ENCODE peak calls at places on chromosomes 7 and 10, in four cellular contexts. One of them, this sample, is unnamed.

GRCh38 chr7:11831383-11831726 is 643 bp downstream of the THSD7A start:
- DNase-seq in K562: no peak
- DNase-seq in HepG2: no peak
- DNase-seq in GM12878: no peak
- DNase-seq in this sample: no peak

GRCh38 chr10:7134448-7134847 is 276.4 kb downstream of the SFMBT2 start:
- DNase-seq in K562: no peak
- DNase-seq in HepG2: no peak
- DNase-seq in GM12878: no peak
- DNase-seq in this sample: no peak

GRCh38 chr10:22501863-22502262 is 156.6 kb downstream of the SPAG6 start:
- DNase-seq in K562: no peak
- DNase-seq in GM12878: no peak
- DNase-seq in HepG2: no peak
- DNase-seq in this sample: no peak

GRCh38 chr7:72152171-72153131 is 259.7 kb downstream of the CALN1 start:
- DNase-seq in HepG2: peak
- DNase-seq in K562: no peak
- DNase-seq in GM12878: no peak
- DNase-seq in this sample: no peak

GRCh38 chr7:16615234-16615633 is 30.3 kb downstream of the ANKMY2 start:
- DNase-seq in K562: no peak
- DNase-seq in GM12878: no peak
- DNase-seq in HepG2: no peak
- DNase-seq in this sample: no peak

GRCh38 chr10:26157734-26158133 is 58.8 kb upstream of the GAD2 start:
- DNase-seq in HepG2: no peak
- DNase-seq in K562: no peak
- DNase-seq in GM12878: no peak
- DNase-seq in this sample: peak

GRCh38 chr10:100816671-100817070 is 71.3 kb downstream of the PAX2 start:
- DNase-seq in GM12878: no peak
- DNase-seq in K562: no peak
- DNase-seq in HepG2: no peak
- DNase-seq in this sample: no peak

GRCh38 chr10:51815723-51816122 is 116.3 kb upstream of the CSTF2T start:
- DNase-seq in K562: no peak
- DNase-seq in HepG2: no peak
- DNase-seq in GM12878: no peak
- DNase-seq in this sample: no peak

GRCh38 chr7:41573017-41573416 is 129.9 kb downstream of the INHBA start:
- DNase-seq in GM12878: no peak
- DNase-seq in HepG2: no peak
- DNase-seq in K562: no peak
- DNase-seq in this sample: no peak

GRCh38 chr10:37885850-37886249 is 28.4 kb upstream of the ZNF248 start:
- DNase-seq in GM12878: no peak
- DNase-seq in K562: no peak
- DNase-seq in HepG2: no peak
- DNase-seq in this sample: no peak

GRCh38 chr7:33905389-33906032 is at the start of gene BMPER:
- DNase-seq in K562: no peak
- DNase-seq in GM12878: no peak
- DNase-seq in HepG2: no peak
- DNase-seq in this sample: peak

GRCh38 chr7:7662527-7662926 is 22.0 kb downstream of the UMAD1 start:
- DNase-seq in K562: no peak
- DNase-seq in HepG2: no peak
- DNase-seq in GM12878: no peak
- DNase-seq in this sample: peak

GRCh38 chr10:70323143-70323696 is 39.4 kb upstream of the NPFFR1 start:
- DNase-seq in K562: no peak
- DNase-seq in HepG2: no peak
- DNase-seq in GM12878: no peak
- DNase-seq in this sample: no peak

GRCh38 chr10:123009105-123009805 is 449 bp downstream of the ACADSB start:
- DNase-seq in K562: peak
- DNase-seq in HepG2: no peak
- DNase-seq in GM12878: no peak
- DNase-seq in this sample: peak

GRCh38 chr10:104650072-104650471 is 9.0 kb downstream of the SORCS3 start:
- DNase-seq in HepG2: no peak
- DNase-seq in K562: no peak
- DNase-seq in GM12878: no peak
- DNase-seq in this sample: no peak

GRCh38 chr10:78706256-78706655 is 362.5 kb upstream of the ZMIZ1 start:
- DNase-seq in K562: no peak
- DNase-seq in HepG2: no peak
- DNase-seq in GM12878: no peak
- DNase-seq in this sample: no peak

GRCh38 chr10:130037169-130037661 is 73.1 kb upstream of the EBF3 start:
- DNase-seq in K562: no peak
- DNase-seq in GM12878: no peak
- DNase-seq in HepG2: no peak
- DNase-seq in this sample: no peak

GRCh38 chr10:132307823-132308587 is at the start of gene STK32C:
- DNase-seq in GM12878: no peak
- DNase-seq in K562: peak
- DNase-seq in HepG2: peak
- DNase-seq in this sample: peak

GRCh38 chr7:34136698-34137097 is 231.4 kb downstream of the BMPER start:
- DNase-seq in K562: no peak
- DNase-seq in HepG2: no peak
- DNase-seq in GM12878: no peak
- DNase-seq in this sample: no peak

GRCh38 chr7:139731802-139732470 is 45.9 kb downstream of the HIPK2 start:
- DNase-seq in K562: no peak
- DNase-seq in GM12878: no peak
- DNase-seq in HepG2: peak
- DNase-seq in this sample: no peak

GRCh38 chr10:86857097-86857825 is 100.2 kb downstream of the MMRN2 start:
- DNase-seq in GM12878: no peak
- DNase-seq in HepG2: no peak
- DNase-seq in K562: no peak
- DNase-seq in this sample: no peak

GRCh38 chr7:27184342-27185012 is 555 bp downstream of the HOXA11 start:
- DNase-seq in K562: no peak
- DNase-seq in GM12878: no peak
- DNase-seq in HepG2: no peak
- DNase-seq in this sample: peak

GRCh38 chr10:118595598-118596425 is at the start of gene PRLHR:
- DNase-seq in HepG2: no peak
- DNase-seq in GM12878: no peak
- DNase-seq in K562: peak
- DNase-seq in this sample: peak

GRCh38 chr7:98223898-98224700 is 12.9 kb downstream of the BHLHA15 start:
- DNase-seq in GM12878: no peak
- DNase-seq in HepG2: no peak
- DNase-seq in K562: peak
- DNase-seq in this sample: no peak

GRCh38 chr10:75660833-75661232 is 229.4 kb downstream of the LRMDA start:
- DNase-seq in HepG2: no peak
- DNase-seq in K562: no peak
- DNase-seq in GM12878: no peak
- DNase-seq in this sample: no peak

GRCh38 chr10:100287756-100288155 is 1.3 kb upstream of the BLOC1S2 start:
- DNase-seq in HepG2: no peak
- DNase-seq in K562: no peak
- DNase-seq in GM12878: no peak
- DNase-seq in this sample: no peak

GRCh38 chr10:121260383-121260782 is 337.9 kb downstream of the FGFR2 start:
- DNase-seq in K562: no peak
- DNase-seq in GM12878: no peak
- DNase-seq in HepG2: no peak
- DNase-seq in this sample: no peak

GRCh38 chr7:155340071-155340531 is 42.4 kb downstream of the INSIG1 start:
- DNase-seq in GM12878: no peak
- DNase-seq in HepG2: no peak
- DNase-seq in K562: no peak
- DNase-seq in this sample: no peak

GRCh38 chr7:152649220-152649619 is 26.7 kb downstream of the XRCC2 start:
- DNase-seq in HepG2: no peak
- DNase-seq in GM12878: no peak
- DNase-seq in K562: no peak
- DNase-seq in this sample: no peak

GRCh38 chr7:152641384-152641783 is 34.6 kb downstream of the XRCC2 start:
- DNase-seq in K562: no peak
- DNase-seq in HepG2: no peak
- DNase-seq in GM12878: no peak
- DNase-seq in this sample: no peak

GRCh38 chr7:152640829-152641228 is 35.1 kb downstream of the XRCC2 start:
- DNase-seq in GM12878: no peak
- DNase-seq in K562: no peak
- DNase-seq in HepG2: no peak
- DNase-seq in this sample: no peak

GRCh38 chr7:152647009-152647408 is 28.9 kb downstream of the XRCC2 start:
- DNase-seq in K562: no peak
- DNase-seq in GM12878: no peak
- DNase-seq in HepG2: no peak
- DNase-seq in this sample: no peak

GRCh38 chr7:152643979-152644559 is 31.9 kb downstream of the XRCC2 start:
- DNase-seq in GM12878: no peak
- DNase-seq in HepG2: no peak
- DNase-seq in K562: no peak
- DNase-seq in this sample: no peak
- TF ChIP-seq TCF7 in GM12878: no peak
- TF ChIP-seq TCF7 in HepG2: no peak
- TF ChIP-seq TCF7 in K562: no peak
- TF ChIP-seq TCF7 in this sample: no peak

DNA sequence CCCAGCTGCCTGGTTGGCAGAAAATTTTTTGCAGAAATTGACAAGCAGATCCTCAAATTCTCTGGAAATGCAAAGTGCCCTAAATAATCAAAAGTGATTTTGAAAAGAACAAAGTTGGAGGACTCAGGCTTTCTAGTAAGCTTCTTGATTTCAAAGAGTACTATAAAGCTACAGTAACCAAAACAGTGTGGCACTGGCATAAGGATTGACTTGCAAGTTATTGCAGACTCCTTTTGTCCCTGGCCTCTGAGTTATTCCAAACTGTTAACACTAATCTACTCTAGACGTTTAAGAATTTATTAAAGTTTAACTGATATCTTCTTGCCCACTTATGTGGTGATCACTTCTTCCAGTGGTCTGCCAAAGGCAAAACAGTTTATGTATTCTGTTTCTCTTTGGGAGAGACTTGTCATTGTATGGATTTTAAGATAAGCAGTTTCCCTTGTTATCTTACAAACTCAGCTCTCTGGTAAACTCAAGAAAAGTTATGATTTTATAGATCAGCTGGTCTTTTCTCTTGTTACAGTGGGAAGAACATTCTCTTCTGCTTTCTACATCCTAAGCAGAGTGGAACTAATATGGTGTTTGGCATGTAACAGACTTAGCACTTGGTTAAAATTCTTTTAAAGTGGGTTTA is 41.4 kb downstream of the LOXL4 start:
- DNase-seq in HepG2: no peak
- DNase-seq in K562: peak
- DNase-seq in GM12878: no peak
- DNase-seq in this sample: no peak
- TF ChIP-seq TCF7 in HepG2: no peak
- TF ChIP-seq TCF7 in K562: no peak
- TF ChIP-seq TCF7 in GM12878: no peak
- TF ChIP-seq TCF7 in this sample: no peak

GRCh38 chr7:104794154-104794553 is 219.9 kb upstream of the KMT2E start:
- DNase-seq in GM12878: no peak
- DNase-seq in HepG2: no peak
- DNase-seq in K562: no peak
- DNase-seq in this sample: no peak

GRCh38 chr7:104793066-104793465 is 220.9 kb upstream of the KMT2E start:
- DNase-seq in GM12878: no peak
- DNase-seq in K562: no peak
- DNase-seq in HepG2: no peak
- DNase-seq in this sample: no peak

GRCh38 chr7:104789780-104790179 is 224.2 kb upstream of the KMT2E start:
- DNase-seq in K562: no peak
- DNase-seq in HepG2: no peak
- DNase-seq in GM12878: no peak
- DNase-seq in this sample: no peak

GRCh38 chr7:104791065-104791464 is 222.9 kb upstream of the KMT2E start:
- DNase-seq in K562: no peak
- DNase-seq in GM12878: no peak
- DNase-seq in HepG2: no peak
- DNase-seq in this sample: no peak

DNA sequence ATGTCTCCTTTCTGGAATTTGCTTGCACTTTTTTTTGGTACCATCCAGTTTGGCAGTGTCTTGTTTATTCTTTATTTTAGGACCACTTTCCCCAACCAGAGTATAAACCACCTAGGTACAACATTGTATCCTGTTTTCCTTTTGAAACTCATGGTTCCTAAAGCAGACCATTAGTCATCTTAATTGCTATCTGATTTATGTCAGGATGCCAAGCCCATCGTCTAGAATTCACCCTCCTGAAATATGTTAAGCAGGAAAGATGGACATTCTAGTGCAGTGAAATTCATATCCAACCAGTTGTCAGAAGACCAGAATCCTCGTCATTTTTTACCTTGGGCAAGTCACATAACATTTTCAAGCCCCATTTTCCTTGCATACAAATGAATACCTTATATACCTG is 223.6 kb upstream of the KMT2E start:
- DNase-seq in HepG2: no peak
- DNase-seq in K562: no peak
- DNase-seq in GM12878: no peak
- DNase-seq in this sample: no peak
- TF ChIP-seq TCF7 in HepG2: no peak
- TF ChIP-seq TCF7 in K562: no peak
- TF ChIP-seq TCF7 in GM12878: no peak
- TF ChIP-seq TCF7 in this sample: no peak

DNA sequence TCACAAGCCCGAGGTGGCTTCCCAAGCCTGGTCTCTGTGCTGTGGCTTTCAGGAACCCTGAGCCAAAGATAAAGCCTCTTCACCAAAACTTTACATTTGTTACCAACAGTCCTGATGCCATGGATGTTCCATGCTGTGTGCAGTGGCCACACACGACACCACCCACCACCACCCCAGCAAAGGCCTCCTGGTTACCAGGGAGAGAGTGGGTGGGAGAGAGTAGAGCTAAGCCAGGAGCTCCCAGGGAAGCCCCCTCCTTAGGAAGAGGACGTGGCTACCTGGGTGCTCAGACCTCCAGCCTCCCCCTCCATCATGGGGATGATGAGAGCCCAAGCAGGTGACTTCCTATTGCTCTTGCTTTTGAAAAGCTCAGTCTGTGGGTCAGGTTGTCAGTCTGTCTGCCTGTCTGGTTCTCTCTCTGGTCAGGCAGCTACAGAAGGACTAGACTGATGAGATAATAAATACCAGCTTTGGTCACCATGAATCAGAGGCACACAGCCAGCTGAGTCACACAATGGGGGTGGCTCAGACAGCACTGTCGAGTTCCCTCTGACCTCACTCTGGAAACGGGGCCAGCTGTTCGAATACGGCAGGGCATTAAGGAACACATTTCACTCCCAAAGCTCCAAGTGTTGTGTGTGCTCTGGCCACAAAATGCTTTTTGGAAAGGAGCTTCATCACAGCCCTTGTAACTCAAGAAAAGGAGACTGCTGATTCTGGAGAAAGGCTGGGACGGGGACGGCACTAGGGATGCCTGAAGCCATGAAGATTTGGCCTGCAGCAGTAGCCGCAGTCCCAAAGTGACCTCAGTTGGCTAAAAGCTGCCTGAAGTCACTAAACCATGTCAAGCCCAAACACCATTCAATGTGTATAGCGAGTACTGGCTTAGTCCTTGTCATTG is 166.0 kb downstream of the FANK1 start:
- DNase-seq in K562: peak
- DNase-seq in HepG2: no peak
- DNase-seq in GM12878: no peak
- DNase-seq in this sample: no peak
- TF ChIP-seq TCF7 in K562: no peak
- TF ChIP-seq TCF7 in HepG2: no peak
- TF ChIP-seq TCF7 in GM12878: no peak
- TF ChIP-seq TCF7 in this sample: no peak